ENCODE peak calls at places on chromosome 7, in eight cellular contexts. E is mammary epithelial cell, L is fibroblast of lung, G is PC-3, K is MM.1S, H is neuronal stem cell, J is neural progenitor cell, X is IMR-90. F is an unnamed sample.

GRCh38 chr7:159024280-159024951 is 120.3 kb downstream of the VIPR2 start:
- DNase-seq in E (no peak), L (no peak), G (peak; percentile 63), K (no peak), H (no peak), J (no peak), X (no peak), F (no peak)

GRCh38 chr7:132755538-132756481 is 179.5 kb upstream of the PLXNA4 start:
- DNase-seq in E (peak; percentile 7), L (no peak), G (no peak), K (no peak), H (no peak), J (no peak), X (no peak), F (no peak)

GRCh38 chr7:101167645-101168411 is 2.5 kb upstream of the VGF start:
- DNase-seq in E (no peak), L (no peak), G (no peak), K (no peak), H (no peak), J (no peak), X (no peak), F (no peak)

GRCh38 chr7:111753968-111754367 is 191.7 kb upstream of the IMMP2L start:
- DNase-seq in E (no peak), L (no peak), G (no peak), K (no peak), H (no peak), J (no peak), X (peak; percentile 33), F (no peak)

GRCh38 chr7:322708-323111 is 32.7 kb downstream of the FOXL3 start:
- DNase-seq in E (no peak), L (no peak), G (no peak), K (no peak), H (no peak), J (no peak), X (no peak), F (peak; percentile 68)

GRCh38 chr7:32516551-32517082 is 21.3 kb downstream of the AVL9 start:
- DNase-seq in E (no peak), L (no peak), G (no peak), K (no peak), H (no peak), J (no peak), X (no peak), F (no peak)

GRCh38 chr7:70480913-70481579 is 650.9 kb upstream of the GALNT17 start:
- DNase-seq in E (peak; percentile 96), L (no peak), G (no peak), K (no peak), H (no peak), J (no peak), X (no peak), F (no peak)

GRCh38 chr7:151762501-151763245 is 114.2 kb downstream of the PRKAG2 start:
- DNase-seq in E (no peak), L (no peak), G (no peak), K (no peak), H (no peak), J (peak; percentile 55), X (no peak), F (no peak)

GRCh38 chr7:158546214-158546613 is 41.4 kb downstream of the PTPRN2 start:
- DNase-seq in E (no peak), L (no peak), G (no peak), K (no peak), H (no peak), J (no peak), X (no peak), F (no peak)

GRCh38 chr7:24877790-24878311 is 102.1 kb downstream of the OSBPL3 start:
- DNase-seq in E (no peak), L (peak; percentile 62), G (no peak), K (peak; percentile 94), H (no peak), J (no peak), X (peak; percentile 42), F (no peak)

GRCh38 chr7:139455789-139456188 is 27.7 kb downstream of the KLRG2 start:
- DNase-seq in E (no peak), L (no peak), G (no peak), K (no peak), H (no peak), J (no peak), X (no peak), F (no peak)

GRCh38 chr7:20314216-20314615 is 16.5 kb upstream of the ITGB8 start:
- DNase-seq in E (no peak), L (no peak), G (no peak), K (no peak), H (no peak), J (no peak), X (no peak), F (no peak)

GRCh38 chr7:20312562-20312961 is 18.1 kb upstream of the ITGB8 start:
- DNase-seq in E (no peak), L (no peak), G (no peak), K (no peak), H (no peak), J (no peak), X (no peak), F (no peak)

GRCh38 chr7:20307901-20308300 is 22.8 kb upstream of the ITGB8 start:
- DNase-seq in E (no peak), L (no peak), G (no peak), K (no peak), H (peak; percentile 11), J (peak; percentile 48), X (no peak), F (no peak)

GRCh38 chr7:20311743-20312042 is 19.0 kb upstream of the ITGB8 start:
- DNase-seq in E (no peak), L (no peak), G (no peak), K (no peak), H (no peak), J (no peak), X (no peak), F (no peak)

GRCh38 chr7:20310963-20311742 is 19.5 kb upstream of the ITGB8 start:
- DNase-seq in E (peak; percentile 51), L (peak; percentile 80), G (peak; percentile 81), K (peak; percentile 75), H (no peak), J (peak; percentile 21), X (peak; percentile 67), F (no peak)
- H3K27ac ChIP-seq in E (no peak overlapping the region), L (no peak overlapping the region), G (no peak overlapping the region), K (no peak overlapping the region), H (no peak overlapping the region), J (no peak overlapping the region), X (no peak overlapping the region), F (no peak overlapping the region)

GRCh38 chr7:128835231-128835751 is 5.1 kb downstream of the FLNC start:
- DNase-seq in E (no peak), L (no peak), G (no peak), K (no peak), H (no peak), J (no peak), X (no peak), F (no peak)

GRCh38 chr7:128831994-128832879 is 2.0 kb downstream of the FLNC start:
- DNase-seq in E (no peak), L (peak; percentile 43), G (peak; percentile 15), K (no peak), H (peak; percentile 75), J (peak; percentile 87), X (peak; percentile 30), F (no peak)

GRCh38 chr7:128833939-128834310 is 3.7 kb downstream of the FLNC start:
- DNase-seq in E (no peak), L (peak; percentile 56), G (peak; percentile 21), K (no peak), H (no peak), J (peak; percentile 12), X (no peak), F (no peak)

GRCh38 chr7:128832880-128833147 is 2.6 kb downstream of the FLNC start:
- DNase-seq in E (no peak), L (no peak), G (no peak), K (no peak), H (no peak), J (no peak), X (no peak), F (no peak)

DNA sequence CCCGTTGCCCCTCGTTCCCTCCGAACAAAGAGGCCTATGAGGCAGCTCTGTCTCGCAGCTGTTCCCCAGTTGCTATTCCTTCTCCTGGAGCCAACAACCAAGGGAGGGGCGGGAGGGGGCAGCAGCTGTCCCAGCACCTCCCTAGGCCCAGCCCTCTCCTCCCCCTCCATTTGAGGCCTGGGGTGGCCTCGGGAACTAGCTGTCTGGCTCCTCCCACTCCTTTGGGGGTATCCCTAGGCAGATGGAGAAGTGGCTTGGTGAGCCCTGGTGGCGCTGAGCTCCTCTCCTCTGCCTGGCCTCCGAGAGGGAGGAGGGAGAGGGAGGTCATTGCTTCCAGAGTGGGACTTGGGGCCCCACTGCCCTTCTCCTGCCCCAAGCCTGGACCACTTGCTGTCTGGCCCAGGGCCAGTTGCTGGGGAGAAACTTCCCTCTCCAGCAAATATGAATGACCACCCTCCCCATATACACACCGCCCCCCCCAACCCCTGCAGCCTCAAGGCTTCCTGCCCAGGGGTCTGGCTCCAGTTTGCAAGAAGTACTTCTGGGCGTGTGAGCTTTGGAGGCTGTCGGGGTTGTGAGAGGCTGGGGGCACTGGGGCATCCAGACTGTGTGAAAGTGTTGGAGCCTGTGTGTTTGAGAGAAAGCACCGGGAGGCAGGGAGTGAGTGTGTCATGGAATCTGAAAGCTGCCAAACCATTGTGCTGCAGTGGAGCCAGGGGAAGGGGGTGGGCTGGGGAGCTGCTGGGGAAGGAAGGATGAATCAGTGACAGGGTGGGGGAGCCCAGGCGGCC is 3.1 kb downstream of the FLNC start:
- DNase-seq in E (peak; percentile 7), L (peak; percentile 91), G (peak; percentile 64), K (no peak), H (no peak), J (peak; percentile 69), X (peak; percentile 88), F (no peak)
- H3K9ac ChIP-seq in E (no peak overlapping the region), L (peak overlapping the region; percentile 63), G (peak overlapping the region; percentile 25), K (no peak overlapping the region), H (peak overlapping the region; percentile 39), J (no peak overlapping the region), X (peak overlapping the region; percentile 87), F (no peak overlapping the region)

GRCh38 chr7:44066494-44067063 is 1.2 kb upstream of the PGAM2 start:
- DNase-seq in E (no peak), L (no peak), G (no peak), K (no peak), H (no peak), J (no peak), X (no peak), F (peak; percentile 63)
- H3K27ac ChIP-seq in E (no peak overlapping the region), L (no peak overlapping the region), G (no peak overlapping the region), K (no peak overlapping the region), H (no peak overlapping the region), J (no peak overlapping the region), X (no peak overlapping the region), F (no peak overlapping the region)

GRCh38 chr7:129824291-129825004 is 128.3 kb downstream of the UBE2H start:
- DNase-seq in E (no peak), L (no peak), G (no peak), K (no peak), H (no peak), J (no peak), X (no peak), F (no peak)

GRCh38 chr7:129825005-129825553 is 127.7 kb downstream of the UBE2H start:
- DNase-seq in E (peak; percentile 80), L (peak; percentile 37), G (peak; percentile 91), K (peak; percentile 80), H (peak; percentile 61), J (peak; percentile 90), X (no peak), F (peak; percentile 91)

GRCh38 chr7:129825554-129826267 is 127.0 kb downstream of the UBE2H start:
- DNase-seq in E (peak; percentile 73), L (peak; percentile 59), G (peak; percentile 90), K (peak; percentile 90), H (peak; percentile 78), J (peak; percentile 91), X (peak; percentile 43), F (peak; percentile 96)

GRCh38 chr7:129816742-129817141 is 136.0 kb downstream of the UBE2H start:
- DNase-seq in E (no peak), L (no peak), G (no peak), K (no peak), H (no peak), J (no peak), X (no peak), F (no peak)

GRCh38 chr7:129821476-129821875 is 131.3 kb downstream of the UBE2H start:
- DNase-seq in E (no peak), L (no peak), G (no peak), K (no peak), H (no peak), J (no peak), X (no peak), F (no peak)
- H3K9ac ChIP-seq in E (no peak overlapping the region), L (no peak overlapping the region), G (no peak overlapping the region), K (no peak overlapping the region), H (no peak overlapping the region), J (no peak overlapping the region), X (no peak overlapping the region), F (no peak overlapping the region)

F was measured in kidney.